ENCODE peak calls at places on chromosomes 13 and 19, in five cellular contexts. T is body of pancreas, Z is ovary, I is A549, U is esophagus squamous epithelium. J is an unnamed sample.
A peak's percentile ranks its signal among the peaks of the same experiment; 100 is the strongest.

GRCh38 chr13:91893040-91893439 is 494.6 kb downstream of the GPC5 start:
- DNase-seq in T (no peak), Z (no peak), I (no peak), U (no peak), J (no peak)

GRCh38 chr19:47032171-47032811 is 12.7 kb downstream of the NPAS1 start:
- DNase-seq in T (peak; percentile 68), Z (no peak), I (peak; percentile 67), U (no peak), J (peak; percentile 58)

GRCh38 chr19:51488491-51488890 is 10.2 kb downstream of the CEACAM18 start:
- DNase-seq in T (no peak), Z (no peak), I (no peak), U (no peak), J (no peak)

GRCh38 chr13:40961826-40962225 is 57.3 kb downstream of the ELF1 start:
- DNase-seq in T (no peak), Z (no peak), I (no peak), U (no peak), J (no peak)

GRCh38 chr13:47639716-47640447 is 361.2 kb downstream of the SUCLA2 start:
- DNase-seq in T (no peak), Z (no peak), I (no peak), U (no peak), J (no peak)

GRCh38 chr13:44439615-44440014 is 66.0 kb downstream of the SERP2 start:
- DNase-seq in T (no peak), Z (no peak), I (no peak), U (no peak), J (no peak)

GRCh38 chr13:75310005-75310580 is 171.9 kb downstream of the TBC1D4 start:
- DNase-seq in T (no peak), Z (no peak), I (no peak), U (no peak), J (no peak)

GRCh38 chr13:21074601-21075302 is 13.4 kb upstream of the LATS2 start:
- DNase-seq in T (no peak), Z (peak; percentile 29), I (no peak), U (no peak), J (no peak)

GRCh38 chr13:95783747-95784146 is 106.8 kb downstream of the DNAJC3 start:
- DNase-seq in T (no peak), Z (no peak), I (no peak), U (no peak), J (no peak)

GRCh38 chr19:48813123-48813911 is 2.5 kb upstream of the BCAT2 start:
- DNase-seq in T (no peak), Z (no peak), I (no peak), U (no peak), J (no peak)

GRCh38 chr13:71758823-71759222 is 108.2 kb downstream of the DACH1 start:
- DNase-seq in T (no peak), Z (no peak), I (no peak), U (no peak), J (no peak)

GRCh38 chr19:50705422-50706019 is 14.1 kb downstream of the SHANK1 start:
- DNase-seq in T (no peak), Z (no peak), I (peak; percentile 79), U (no peak), J (peak; percentile 21)

GRCh38 chr13:24264976-24265375 is 44.4 kb upstream of the C1QTNF9 start:
- DNase-seq in T (no peak), Z (no peak), I (no peak), U (no peak), J (peak; percentile 58)

GRCh38 chr19:4473011-4473410 is 914 bp downstream of the HDGFL2 start:
- DNase-seq in T (no peak), Z (no peak), I (no peak), U (no peak), J (no peak)

GRCh38 chr13:23433171-23434153 is at the start of gene SACS:
- DNase-seq in T (peak; percentile 37), Z (no peak), I (peak; percentile 26), U (no peak), J (peak; percentile 5)

GRCh38 chr13:18212873-18213272 is 968.8 kb downstream of the TUBA3C start:
- DNase-seq in T (peak; percentile 20), Z (no peak), I (peak; percentile 7), U (no peak), J (peak; percentile 27)

GRCh38 chr13:51222510-51223283 is 499 bp downstream of the FAM124A start:
- DNase-seq in T (no peak), Z (no peak), I (peak; percentile 6), U (no peak), J (peak; percentile 20)

GRCh38 chr19:15265849-15266248 is 33.6 kb upstream of the EPHX3 start:
- DNase-seq in T (peak; percentile 99), Z (peak; percentile 93), I (no peak), U (no peak), J (peak; percentile 97)

GRCh38 chr19:22609630-22610029 is 24.5 kb upstream of the ZNF492 start:
- DNase-seq in T (no peak), Z (no peak), I (no peak), U (no peak), J (no peak)

GRCh38 chr19:11191273-11191755 is 6.0 kb downstream of the KANK2 start:
- DNase-seq in T (no peak), Z (peak; percentile 45), I (peak; percentile 51), U (no peak), J (peak; percentile 42)

GRCh38 chr19:39446365-39447084 is 1.1 kb downstream of the SUPT5H start:
- DNase-seq in T (no peak), Z (no peak), I (no peak), U (no peak), J (no peak)

GRCh38 chr13:27290715-27291114 is 20.1 kb downstream of the RASL11A start:
- DNase-seq in T (no peak), Z (no peak), I (no peak), U (no peak), J (no peak)

DNA sequence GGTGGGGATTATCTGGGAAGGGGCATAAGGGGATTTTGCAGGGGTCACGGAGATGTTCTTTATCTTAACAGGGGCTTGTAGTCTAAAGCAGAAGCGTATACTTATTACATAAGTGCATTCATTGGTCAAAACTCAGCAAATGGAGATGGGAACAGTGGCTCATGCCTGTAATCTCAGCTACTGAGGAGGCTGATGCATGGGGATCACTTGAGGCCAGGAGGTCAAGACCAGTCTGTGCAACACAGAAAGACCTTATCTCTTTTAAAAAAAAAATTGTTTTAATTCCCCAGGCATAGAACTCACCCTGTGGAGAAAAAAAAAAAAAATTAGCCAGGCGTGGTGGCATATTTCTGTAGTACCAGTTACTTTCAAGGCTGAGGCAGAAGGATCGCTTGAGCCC is 18.9 kb downstream of the FAM187B start:
- DNase-seq in T (no peak), Z (no peak), I (no peak), U (no peak), J (no peak)
- H3K4me1 ChIP-seq in T (peaks cover 28% of the 10 kb centered on the region), Z (peaks cover 8% of the 10 kb centered on the region), I (peaks cover 13% of the 10 kb centered on the region), U (peaks cover 17% of the 10 kb centered on the region), J (no peaks in the 10 kb centered on the region)

GRCh38 chr19:13838943-13839192 is 38.1 kb upstream of the NANOS3 start:
- DNase-seq in T (no peak), Z (peak; percentile 61), I (no peak), U (no peak), J (no peak)
- TF ChIP-seq POLR2A in T (no peak), Z (peak; percentile 37), I (no peak), U (no peak), J (no peak)

DNA sequence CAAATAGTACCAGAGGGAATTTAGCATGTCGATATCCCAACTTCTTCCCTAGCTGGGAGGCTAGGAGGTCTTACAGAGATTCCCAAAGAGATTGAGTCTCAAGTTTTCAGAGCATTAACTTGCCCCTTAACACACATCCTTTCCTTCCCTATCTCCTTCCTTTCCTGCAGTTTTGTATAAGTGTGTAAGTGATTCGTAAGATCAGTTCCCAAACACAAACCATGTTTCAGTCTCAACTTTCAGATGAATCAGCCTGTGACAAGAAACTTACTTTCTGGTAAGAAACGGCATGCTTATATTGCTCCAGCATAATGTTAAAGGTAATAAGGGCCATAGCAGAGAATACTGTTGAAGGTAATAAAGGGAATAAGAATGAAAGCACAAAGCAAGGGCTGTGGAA is 472.2 kb downstream of the LIG4 start:
- DNase-seq in T (no peak), Z (no peak), I (no peak), U (no peak), J (no peak)
- TF ChIP-seq CTCF in T (no peak), Z (no peak), I (no peak), U (no peak), J (no peak)

GRCh38 chr19:678791-679388 is 2.7 kb downstream of the FSTL3 start:
- DNase-seq in T (no peak), Z (no peak), I (no peak), U (no peak), J (no peak)

GRCh38 chr19:680287-681028 is 4.3 kb downstream of the FSTL3 start:
- DNase-seq in T (peak; percentile 100), Z (peak; percentile 100), I (peak; percentile 98), U (peak; percentile 97), J (peak; percentile 100)

GRCh38 chr19:677601-678380 is 1.6 kb downstream of the FSTL3 start:
- DNase-seq in T (no peak), Z (no peak), I (peak; percentile 43), U (no peak), J (no peak)

GRCh38 chr19:681029-681626 is 4.9 kb downstream of the FSTL3 start:
- DNase-seq in T (peak; percentile 91), Z (no peak), I (no peak), U (no peak), J (peak; percentile 78)

GRCh38 chr19:679418-680286 is 3.5 kb downstream of the FSTL3 start:
- DNase-seq in T (peak; percentile 58), Z (peak; percentile 78), I (peak; percentile 78), U (no peak), J (peak; percentile 47)
- H3K4me1 ChIP-seq in T (peaks cover 39% of the 10 kb centered on the region), Z (peaks cover 17% of the 10 kb centered on the region), I (peaks cover 26% of the 10 kb centered on the region), U (peaks cover 35% of the 10 kb centered on the region), J (peaks cover 17% of the 10 kb centered on the region)

GRCh38 chr19:55654323-55654832 is 457 bp upstream of the U2AF2 start:
- DNase-seq in T (peak; percentile 98), Z (peak; percentile 99), I (peak; percentile 100), U (peak; percentile 96), J (peak; percentile 100)
- TF ChIP-seq POLR2A in T (no peak), Z (no peak), I (no peak), U (no peak), J (no peak)

GRCh38 chr19:1648926-1649541 is 3.4 kb downstream of the TCF3 start:
- DNase-seq in T (no peak), Z (no peak), I (no peak), U (no peak), J (peak; percentile 69)
- TF ChIP-seq CTCF in T (no peak), Z (no peak), I (no peak), U (no peak), J (no peak)

J was measured in thyroid gland.